ENCODE peak calls at places on chromosomes 7 and 10, in six cellular contexts. B, K, D, F, E and V are unnamed samples.

GRCh38 chr7:123201901-123202300 is 2.1 kb upstream of the SLC13A1 start:
- DNase-seq in F (no peak), B (no peak), D (no peak), K (no peak), E (no peak), V (no peak)

GRCh38 chr7:158803226-158803944 is 25.9 kb downstream of the ESYT2 start:
- DNase-seq in K (no peak), F (no peak), D (no peak), B (no peak), E (no peak), V (no peak)

GRCh38 chr7:138549082-138549481 is 89.0 kb downstream of the TRIM24 start:
- DNase-seq in D (no peak), F (no peak), B (no peak), K (no peak), E (no peak), V (no peak)

GRCh38 chr10:98260752-98261151 is 7.2 kb downstream of the LOXL4 start:
- DNase-seq in F (no peak), K (no peak), D (no peak), B (no peak), E (no peak), V (no peak)

GRCh38 chr10:23994459-23995046 is 214.4 kb upstream of the KIAA1217 start:
- DNase-seq in F (peak), E (peak), D (peak), B (no peak), K (peak), V (no peak)

GRCh38 chr7:157739650-157740049 is 402.8 kb downstream of the DNAJB6 start:
- DNase-seq in B (no peak), D (no peak), F (no peak), E (no peak), K (no peak), V (no peak)

GRCh38 chr10:68655620-68656126 is 65.4 kb upstream of the CCAR1 start:
- DNase-seq in E (no peak), B (no peak), D (peak), K (no peak), F (no peak), V (no peak)

GRCh38 chr7:151138541-151138910 is 29.0 kb downstream of the GBX1 start:
- DNase-seq in E (no peak), B (no peak), F (no peak), D (peak), K (peak), V (no peak)

GRCh38 chr7:21355406-21355874 is 72.4 kb upstream of the SP4 start:
- DNase-seq in D (no peak), B (no peak), F (no peak), K (peak), E (no peak), V (no peak)

GRCh38 chr7:74420006-74420405 is 33.7 kb upstream of the GTF2IRD1 start:
- DNase-seq in B (peak), K (no peak), F (no peak), D (no peak), E (no peak), V (no peak)

GRCh38 chr10:30435068-30435422 is 1.1 kb downstream of the MAP3K8 start:
- DNase-seq in K (no peak), E (peak), B (no peak), D (peak), F (peak), V (no peak)

GRCh38 chr10:30433286-30433778 is 652 bp upstream of the MAP3K8 start:
- DNase-seq in K (no peak), B (peak), E (peak), F (peak), D (peak), V (no peak)

GRCh38 chr10:30433779-30434272 is at the start of gene MAP3K8:
- DNase-seq in K (peak), E (peak), D (peak), F (peak), B (peak), V (peak)

GRCh38 chr10:30432631-30433285 is 1.2 kb upstream of the MAP3K8 start:
- DNase-seq in K (no peak), F (peak), E (peak), B (peak), D (peak), V (peak)

GRCh38 chr10:30434273-30435067 is 486 bp downstream of the MAP3K8 start:
- DNase-seq in B (peak), K (peak), D (peak), F (peak), E (peak), V (peak)
- TF ChIP-seq POLR2A in B (peak), K (peak), D (peak), F (peak), E (peak), V (peak)

GRCh38 chr10:80187465-80188409 is 17.6 kb downstream of the ANXA11 start:
- DNase-seq in K (peak), D (no peak), B (no peak), F (no peak), E (no peak), V (no peak)
- TF ChIP-seq POLR2A in K (no peak), D (no peak), B (no peak), F (no peak), E (no peak), V (no peak)

DNA sequence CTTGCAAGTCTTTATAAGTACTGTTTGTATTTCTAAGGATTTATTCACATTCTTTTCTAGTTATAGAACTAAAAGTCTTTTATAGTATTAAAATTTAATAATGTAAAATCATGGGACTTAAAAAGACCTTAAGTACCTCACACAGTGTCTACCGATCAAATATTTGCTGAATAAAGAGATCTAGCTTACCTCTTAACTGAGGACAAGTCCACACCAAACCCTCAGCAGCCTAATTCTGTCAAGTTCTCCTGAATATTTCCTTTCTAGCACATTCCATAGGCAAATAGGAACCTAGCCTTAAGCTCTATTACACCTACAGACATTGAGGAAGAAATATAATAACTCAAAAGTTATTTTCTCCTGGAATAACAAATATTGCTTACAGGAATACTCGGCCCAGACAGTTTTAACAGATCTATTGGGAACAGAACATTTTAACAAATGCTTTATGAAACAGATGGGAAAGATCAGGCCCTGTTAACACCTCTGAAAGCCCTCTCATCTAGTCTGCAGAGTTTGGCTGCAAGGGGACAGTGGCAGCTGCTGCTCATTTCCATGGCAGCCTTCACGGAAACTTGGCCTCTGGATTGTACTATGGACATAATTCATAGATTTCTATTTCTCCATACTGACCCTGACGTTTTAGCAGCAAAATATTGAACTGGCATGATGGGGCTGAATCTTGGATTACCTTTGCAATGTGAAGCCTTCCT is 8.6 kb downstream of the CRPPA start:
- DNase-seq in F (no peak), E (no peak), K (no peak), D (no peak), B (no peak), V (no peak)
- TF ChIP-seq POLR2A in F (no peak), E (no peak), K (no peak), D (no peak), B (no peak), V (no peak)

GRCh38 chr10:103918053-103918846 is at the start of gene STN1:
- DNase-seq in B (peak), D (peak), E (peak), K (peak), F (peak), V (peak)
- TF ChIP-seq POLR2A in B (peak), D (peak), E (peak), K (peak), F (peak), V (peak)

DNA sequence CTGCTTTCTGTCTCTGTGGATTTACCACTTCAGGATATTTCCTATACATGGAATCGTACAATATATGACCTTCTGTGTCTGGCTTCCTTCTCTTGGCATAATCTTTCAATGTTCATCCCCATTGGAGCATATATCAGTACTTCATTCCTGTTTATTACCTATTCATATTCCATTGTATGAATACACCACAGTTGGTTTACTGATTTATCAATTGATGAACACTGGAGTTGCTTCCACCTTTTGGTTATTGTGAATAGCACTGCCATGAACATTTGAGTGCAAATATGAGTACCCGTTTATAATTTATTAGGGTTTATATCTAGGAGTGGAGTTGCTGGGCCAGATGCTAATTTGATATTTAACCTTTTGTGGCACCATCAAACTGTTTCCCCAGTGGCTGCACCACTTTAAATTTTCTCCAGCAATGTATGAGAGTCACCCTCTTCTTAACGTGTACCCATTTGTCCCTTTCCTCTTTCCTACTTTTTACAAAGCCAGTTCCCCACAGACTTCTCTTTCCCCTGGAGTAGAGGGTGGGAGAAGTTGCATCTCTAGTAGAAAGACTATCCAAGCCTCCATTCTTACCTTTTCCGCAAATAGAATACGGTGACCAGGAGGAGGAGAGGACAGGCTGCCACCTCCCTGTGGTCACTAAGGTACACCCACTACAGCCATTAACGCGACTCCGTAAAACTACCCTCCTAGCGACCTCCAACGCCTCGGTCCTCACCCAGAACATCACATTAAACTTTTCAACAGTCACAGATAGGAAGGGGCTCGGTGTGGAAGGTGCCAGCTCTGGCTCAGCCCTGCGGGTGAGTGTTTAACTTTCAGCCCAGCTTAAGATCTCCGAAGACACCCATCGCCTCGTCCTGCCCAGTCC is 25.6 kb downstream of the SCD start:
- DNase-seq in E (no peak), F (no peak), D (no peak), B (no peak), K (no peak), V (no peak)
- TF ChIP-seq POLR2A in E (no peak), F (no peak), D (peak), B (no peak), K (no peak), V (no peak)

DNA sequence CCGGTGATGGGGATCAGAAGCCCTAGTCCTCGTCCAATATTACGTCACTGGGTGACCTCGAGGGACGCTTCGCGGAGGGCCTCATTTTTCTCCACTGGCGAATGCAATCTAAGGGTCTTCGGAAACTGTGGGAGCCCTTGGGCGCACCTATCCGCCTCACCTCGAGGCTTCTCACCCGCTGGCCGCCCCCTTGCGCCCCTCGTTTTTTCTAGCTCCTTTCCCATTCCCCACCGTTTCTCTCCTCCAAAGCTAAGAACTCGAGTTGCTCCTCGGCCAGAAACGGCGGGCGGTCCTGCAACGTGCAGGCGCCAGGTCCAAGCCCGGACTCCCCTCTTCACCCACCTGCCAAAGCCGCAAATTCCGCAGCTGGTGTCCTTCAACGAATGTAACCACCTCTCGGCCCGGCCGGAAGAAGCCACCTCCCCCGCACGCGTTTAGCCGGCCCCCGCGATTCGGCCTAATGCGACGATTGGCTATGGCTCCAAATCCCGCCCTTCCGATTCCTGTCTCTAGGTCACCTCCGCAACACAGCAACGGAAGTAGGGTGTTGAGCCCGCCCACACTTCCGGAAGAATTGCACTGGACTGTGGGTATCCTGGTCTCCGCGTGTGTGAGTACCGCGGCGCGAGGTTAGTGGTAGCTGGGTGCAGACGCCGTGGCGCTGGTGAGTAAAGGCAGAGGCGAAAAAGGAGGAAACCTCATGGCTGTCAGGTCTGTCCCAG is at the start of the genes ATP5MK and PDCD11:
- DNase-seq in K (peak), D (peak), B (peak), E (peak), F (peak), V (peak)
- TF ChIP-seq POLR2A in K (peak), D (peak), B (peak), E (peak), F (peak), V (peak)

GRCh38 chr7:1175967-1176851 is 16.2 kb upstream of the ZFAND2A start:
- DNase-seq in D (peak), F (peak), E (peak), B (peak), K (peak), V (peak)
- TF ChIP-seq POLR2A in D (no peak), F (no peak), E (no peak), B (no peak), K (no peak), V (no peak)

DNA sequence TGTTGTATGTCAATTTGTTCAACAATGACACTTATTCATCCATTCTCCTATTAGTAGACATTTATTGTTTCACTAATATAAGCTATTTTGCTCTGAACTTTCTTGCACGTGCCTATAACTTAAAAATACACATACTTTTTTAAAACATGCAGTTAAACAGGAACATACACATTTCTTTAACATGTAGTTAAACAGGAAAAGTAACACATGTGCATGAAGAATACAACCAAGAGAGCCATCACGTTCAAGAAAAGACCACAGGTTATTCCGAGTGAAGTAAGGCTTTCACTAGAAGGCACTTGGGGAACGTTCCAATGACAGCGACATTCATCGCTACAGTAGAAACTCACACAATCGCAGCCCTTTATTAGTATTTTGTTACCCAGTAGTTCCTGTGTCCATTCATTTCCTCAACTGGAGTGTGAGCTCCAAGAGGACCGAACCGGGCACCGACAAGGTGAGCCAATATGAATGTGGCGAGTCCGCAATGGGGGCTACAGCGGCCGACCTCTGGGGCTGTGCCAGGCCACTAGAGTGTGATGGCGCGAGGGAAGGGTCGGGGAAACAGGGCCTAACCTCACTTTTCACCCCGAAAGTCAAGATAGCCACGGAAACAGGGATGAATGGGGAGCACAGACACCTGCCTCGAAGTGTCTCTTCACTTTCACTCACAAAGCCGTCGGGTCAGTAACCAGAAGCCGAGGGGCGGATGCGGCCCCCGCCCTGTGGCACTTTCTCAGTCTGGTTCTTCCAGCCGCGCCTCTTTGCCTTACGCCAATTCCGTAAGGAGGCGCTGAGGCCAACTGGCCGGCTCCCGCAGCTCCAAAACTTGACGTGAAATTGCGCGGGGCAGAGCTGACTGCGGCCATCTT is 775 bp upstream of the SEPTIN7 start:
- DNase-seq in B (peak), K (peak), E (peak), D (peak), F (peak), V (peak)
- TF ChIP-seq POLR2A in B (no peak), K (peak), E (no peak), D (no peak), F (no peak), V (no peak)

DNA sequence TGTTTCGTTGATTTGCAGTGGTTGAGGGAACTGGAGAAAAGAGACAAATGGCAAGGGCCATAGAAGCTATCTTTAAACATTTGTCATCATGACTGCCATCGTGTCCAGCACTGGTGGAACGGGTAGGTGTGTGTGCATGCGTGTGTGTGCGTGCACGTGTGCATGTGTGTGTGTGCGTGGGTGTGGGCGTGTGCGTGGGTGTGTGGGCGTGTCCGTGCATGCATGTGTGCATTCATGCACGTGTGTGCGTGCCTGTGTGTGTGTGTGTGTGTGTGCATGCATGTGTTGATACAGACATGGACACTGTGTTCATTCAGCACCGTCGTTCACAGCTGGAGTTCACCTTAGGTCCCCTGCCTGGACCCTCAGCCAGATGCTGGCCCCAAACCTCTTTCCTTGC is 38.1 kb upstream of the AP5Z1 start:
- DNase-seq in F (no peak), D (no peak), E (no peak), K (no peak), B (no peak), V (no peak)
- TF ChIP-seq POLR2A in F (no peak), D (no peak), E (no peak), K (no peak), B (no peak), V (no peak)